ENCODE peak calls at places on chromosomes 7 and 10, in seven cellular contexts. T, W, H, P, O, Y and X are unnamed samples.

GRCh38 chr10:86263209-86263608 is 103.4 kb downstream of the GRID1 start:
- DNase-seq in W (no peak), P (no peak), Y (no peak), H (peak; percentile 37), O (no peak), T (peak; percentile 35), X (peak; percentile 24)

GRCh38 chr10:58431903-58432302 is 46.7 kb downstream of the TFAM start:
- DNase-seq in W (no peak), H (no peak), O (no peak), T (no peak), Y (no peak), P (no peak), X (no peak)

GRCh38 chr10:100359529-100360150 is 12.6 kb downstream of the SCD start:
- DNase-seq in P (no peak), Y (no peak), T (peak; percentile 46), H (peak; percentile 81), W (no peak), O (no peak), X (no peak)

GRCh38 chr7:49883933-49884332 is 110.5 kb downstream of the VWC2 start:
- DNase-seq in W (no peak), H (no peak), T (no peak), Y (no peak), O (no peak), P (no peak), X (no peak)

GRCh38 chr10:59582779-59583178 is 126.9 kb downstream of the SLC16A9 start:
- DNase-seq in H (no peak), T (no peak), P (no peak), W (no peak), Y (no peak), O (no peak), X (no peak)

GRCh38 chr10:102376901-102377300 is 18.6 kb upstream of the NFKB2 start:
- DNase-seq in O (no peak), T (no peak), Y (no peak), H (no peak), P (no peak), W (no peak), X (no peak)

GRCh38 chr10:86992456-86992855 is 24.2 kb downstream of the ADIRF start:
- DNase-seq in O (no peak), Y (no peak), P (no peak), H (no peak), W (no peak), T (no peak), X (no peak)

GRCh38 chr7:130037703-130038102 is 13.5 kb downstream of the ZC3HC1 start:
- DNase-seq in Y (no peak), T (no peak), P (peak; percentile 24), W (no peak), H (no peak), O (no peak), X (no peak)

GRCh38 chr10:28463676-28464395 is 69.1 kb upstream of the WAC start:
- DNase-seq in P (no peak), T (no peak), Y (no peak), H (no peak), W (no peak), O (no peak), X (peak; percentile 83)

GRCh38 chr7:121079425-121080169 is 91.1 kb downstream of the CPED1 start:
- DNase-seq in T (no peak), P (no peak), Y (no peak), H (peak; percentile 71), O (no peak), W (no peak), X (no peak)

GRCh38 chr7:39589323-39590111 is 23.3 kb downstream of the YAE1 start:
- DNase-seq in O (peak; percentile 72), P (peak; percentile 47), H (no peak), T (no peak), Y (peak; percentile 95), W (no peak), X (no peak)

GRCh38 chr7:130436253-130436652 is 4.6 kb downstream of the CEP41 start:
- DNase-seq in Y (no peak), O (no peak), H (no peak), T (no peak), W (no peak), P (no peak), X (no peak)

GRCh38 chr10:15712903-15713302 is 6.8 kb downstream of the ITGA8 start:
- DNase-seq in W (no peak), P (no peak), H (no peak), Y (no peak), O (no peak), T (no peak), X (no peak)

GRCh38 chr7:100095289-100095688 is 5.9 kb downstream of the MCM7 start:
- DNase-seq in Y (no peak), O (no peak), H (no peak), W (no peak), P (no peak), T (no peak), X (no peak)
- TF ChIP-seq POLR2A in Y (no peak), O (no peak), H (no peak), W (no peak), P (no peak), T (no peak), X (no peak)

DNA sequence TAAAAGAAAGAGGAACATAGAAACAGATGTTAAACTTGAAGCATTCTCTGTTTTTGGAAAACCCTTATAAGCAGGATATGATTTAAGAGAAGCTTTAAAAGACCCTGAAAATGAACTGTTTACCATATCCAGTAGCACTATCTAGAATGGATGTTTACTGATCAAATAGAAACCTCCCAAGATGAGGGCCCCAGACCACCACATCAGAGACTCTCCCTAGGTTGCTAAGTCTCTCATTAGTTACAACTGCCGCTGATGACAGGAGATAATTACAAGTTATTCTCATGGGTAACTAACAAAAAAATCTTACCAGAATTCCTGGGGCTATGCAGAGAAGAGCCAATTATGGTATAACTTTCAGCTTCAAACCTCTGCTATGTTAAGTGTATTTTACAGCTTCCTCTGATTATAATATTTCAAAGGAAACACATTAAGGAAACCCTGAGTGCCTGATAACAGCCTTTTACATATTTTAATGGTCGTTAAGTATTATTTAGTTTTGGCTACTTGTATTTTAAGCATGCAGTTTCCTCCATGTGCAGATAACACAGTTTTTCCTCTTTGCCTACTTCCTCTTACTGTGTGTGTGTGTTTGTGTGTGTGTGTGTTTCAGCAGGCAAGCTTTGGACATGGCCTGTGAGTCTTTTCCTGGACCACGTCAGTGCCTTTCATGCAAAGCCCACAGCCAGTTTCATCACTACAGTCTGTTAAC is 17.8 kb downstream of the JCAD start:
- DNase-seq in O (no peak), W (no peak), T (no peak), P (no peak), H (no peak), Y (peak; percentile 28), X (no peak)
- TF ChIP-seq POLR2A in O (no peak), W (no peak), T (no peak), P (no peak), H (no peak), Y (no peak), X (no peak)

DNA sequence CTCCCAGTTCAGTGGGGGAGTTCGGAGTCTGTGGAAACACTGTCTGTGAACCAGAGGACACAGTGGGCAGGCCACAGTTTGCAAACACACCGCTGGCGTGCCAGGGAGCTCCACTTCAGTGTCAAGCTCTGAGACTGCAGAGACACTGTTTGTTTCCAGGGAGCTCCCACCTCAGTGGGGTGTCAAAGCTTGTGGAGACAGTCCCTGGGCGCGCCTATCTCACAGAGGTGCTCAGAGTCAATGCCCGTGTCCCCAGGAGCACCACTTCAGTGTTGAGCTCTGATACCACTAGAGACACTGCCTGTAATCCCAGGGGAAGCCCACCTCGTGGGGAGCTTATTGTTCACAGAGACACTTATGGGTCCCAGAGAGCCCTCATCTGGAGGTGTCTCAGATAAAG is 4.3 kb downstream of the MYO1G start:
- DNase-seq in P (no peak), O (no peak), W (no peak), H (no peak), T (no peak), Y (no peak), X (no peak)
- TF ChIP-seq POLR2A in P (no peak), O (no peak), W (no peak), H (no peak), T (no peak), Y (no peak), X (no peak)

GRCh38 chr10:96998329-96998888 is 166.3 kb downstream of the LCOR start:
- DNase-seq in H (peak; percentile 67), P (no peak), O (peak; percentile 40), T (no peak), Y (no peak), W (no peak), X (no peak)
- TF ChIP-seq POLR2A in H (no peak), P (no peak), O (no peak), T (no peak), Y (no peak), W (no peak), X (no peak)

GRCh38 chr10:111976557-111976956 is 207.0 kb downstream of the GPAM start:
- DNase-seq in H (no peak), Y (no peak), P (no peak), T (no peak), O (no peak), W (no peak), X (no peak)

GRCh38 chr10:111974325-111974724 is 209.2 kb downstream of the GPAM start:
- DNase-seq in O (no peak), Y (no peak), T (no peak), W (no peak), P (no peak), H (no peak), X (no peak)

GRCh38 chr10:111973826-111974225 is 209.7 kb downstream of the GPAM start:
- DNase-seq in O (no peak), P (no peak), T (no peak), W (no peak), Y (no peak), H (no peak), X (no peak)

GRCh38 chr10:111972109-111972508 is 211.5 kb downstream of the GPAM start:
- DNase-seq in Y (no peak), P (peak; percentile 4), O (no peak), W (no peak), H (no peak), T (no peak), X (no peak)

GRCh38 chr10:111973306-111973705 is 210.3 kb downstream of the GPAM start:
- DNase-seq in W (no peak), O (no peak), Y (no peak), T (no peak), P (no peak), H (no peak), X (no peak)
- TF ChIP-seq POLR2A in W (no peak), O (no peak), Y (no peak), T (no peak), P (no peak), H (no peak), X (no peak)